ENCODE peak calls at places on chromosomes 3 and 15, in six cellular contexts. J, Y, L, F, Q and G are unnamed samples.

GRCh38 chr3:17125738-17126137 is 241.0 kb downstream of the PLCL2 start:
- DNase-seq in Q (no peak), L (no peak), Y (no peak), J (no peak), F (no peak), G (no peak)

GRCh38 chr3:122578110-122578740 is 775 bp downstream of the PARP15 start:
- DNase-seq in F (no peak), L (no peak), Q (no peak), J (no peak), Y (no peak), G (no peak)

GRCh38 chr15:22887157-22887951 is 48.9 kb downstream of the NIPA2 start:
- DNase-seq in Y (no peak), Q (peak), J (no peak), F (no peak), L (no peak), G (no peak)

GRCh38 chr3:152356870-152357276 is 88.1 kb downstream of the MBNL1 start:
- DNase-seq in L (no peak), Q (no peak), Y (no peak), F (no peak), J (no peak), G (no peak)

GRCh38 chr3:98801042-98801747 is 38.1 kb downstream of the ST3GAL6 start:
- DNase-seq in L (no peak), J (no peak), F (no peak), Y (no peak), Q (no peak), G (no peak)

GRCh38 chr15:62958944-62959343 is 83.6 kb upstream of the TPM1 start:
- DNase-seq in Y (no peak), J (no peak), L (no peak), F (no peak), Q (no peak), G (no peak)

GRCh38 chr3:130850044-130850797 is 43.7 kb upstream of the ATP2C1 start:
- DNase-seq in L (no peak), Q (no peak), F (no peak), Y (no peak), J (no peak), G (peak)

GRCh38 chr3:12470111-12470510 is 14.2 kb upstream of the TSEN2 start:
- DNase-seq in L (no peak), F (no peak), Y (no peak), Q (no peak), J (no peak), G (no peak)

GRCh38 chr3:189947948-189948723 is 172.6 kb downstream of the P3H2 start:
- DNase-seq in J (no peak), Y (no peak), F (peak), L (no peak), Q (no peak), G (peak)

GRCh38 chr3:9676780-9677179 is 26.9 kb upstream of the CPNE9 start:
- DNase-seq in F (no peak), Q (no peak), J (no peak), L (no peak), Y (no peak), G (no peak)

DNA sequence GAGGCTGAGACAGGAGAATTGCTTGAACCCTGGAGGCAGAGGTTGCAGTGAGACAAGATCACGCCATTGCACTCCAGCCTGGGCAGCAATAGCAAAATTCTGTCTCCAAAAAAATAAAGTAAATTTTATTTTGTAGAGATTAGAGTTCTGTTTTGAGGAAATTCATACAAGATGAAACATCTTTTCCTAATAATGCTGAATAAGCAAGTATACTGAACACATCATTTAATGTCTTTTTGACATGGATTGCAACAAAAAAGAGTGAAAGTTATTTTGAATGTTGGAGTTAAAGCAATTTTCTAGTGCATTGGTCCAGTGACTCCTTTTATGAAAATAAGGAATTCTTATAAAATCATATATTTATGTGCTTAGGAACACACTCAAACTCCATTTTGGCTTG is 20.5 kb downstream of the LCTL start:
- DNase-seq in J (no peak), Y (no peak), L (no peak), F (no peak), Q (no peak), G (no peak)
- H3K4me3 ChIP-seq in J (no peak), Y (no peak), L (no peak), F (no peak), Q (no peak), G (no peak)

GRCh38 chr3:64443553-64444331 is 218.5 kb upstream of the PRICKLE2 start:
- DNase-seq in J (no peak), Y (no peak), L (no peak), F (no peak), Q (no peak), G (no peak)
- H3K4me3 ChIP-seq in J (peak), Y (peak), L (no peak), F (no peak), Q (no peak), G (no peak)

GRCh38 chr3:132435911-132436425 is 18.7 kb downstream of the DNAJC13 start:
- DNase-seq in L (no peak), J (no peak), Q (no peak), F (no peak), Y (no peak), G (no peak)

GRCh38 chr3:132432639-132433038 is 15.3 kb downstream of the DNAJC13 start:
- DNase-seq in J (no peak), F (no peak), L (no peak), Q (no peak), Y (no peak), G (peak)

GRCh38 chr3:132435239-132435910 is 18.1 kb downstream of the DNAJC13 start:
- DNase-seq in J (no peak), Y (no peak), F (no peak), Q (no peak), L (no peak), G (no peak)

DNA sequence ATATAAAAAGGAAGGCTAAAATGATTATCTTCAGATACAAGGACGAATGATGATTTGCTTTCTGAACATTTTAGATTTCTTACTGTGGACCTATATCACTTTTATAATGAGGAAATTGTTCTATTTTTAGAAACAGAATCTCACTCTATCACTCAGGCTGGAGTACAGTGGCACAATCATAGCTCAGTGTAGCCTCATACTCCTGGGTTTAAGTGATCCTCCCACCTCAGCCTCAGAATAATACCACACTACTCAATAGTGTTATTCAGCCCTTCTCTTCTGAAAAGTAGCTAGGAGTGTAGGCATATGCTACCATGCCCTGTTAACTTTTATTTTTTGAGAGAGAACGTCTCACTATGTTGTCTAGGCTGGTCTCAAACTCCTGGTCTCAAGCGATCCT is 15.8 kb downstream of the DNAJC13 start:
- DNase-seq in Y (no peak), L (no peak), Q (no peak), F (no peak), J (no peak), G (no peak)
- H3K4me3 ChIP-seq in Y (no peak), L (no peak), Q (no peak), F (no peak), J (no peak), G (no peak)

GRCh38 chr15:98596131-98596530 is 52.2 kb upstream of the IGF1R start:
- DNase-seq in L (no peak), J (no peak), Q (no peak), F (no peak), Y (no peak), G (no peak)

GRCh38 chr15:98596885-98597343 is 51.4 kb upstream of the IGF1R start:
- DNase-seq in Q (no peak), J (no peak), F (no peak), L (no peak), Y (no peak), G (no peak)

GRCh38 chr15:98599911-98600685 is 48.2 kb upstream of the IGF1R start:
- DNase-seq in Q (peak), J (peak), L (peak), Y (peak), F (peak), G (no peak)

GRCh38 chr15:98592136-98592535 is 56.2 kb upstream of the IGF1R start:
- DNase-seq in Y (no peak), Q (no peak), F (no peak), J (no peak), L (no peak), G (no peak)

DNA sequence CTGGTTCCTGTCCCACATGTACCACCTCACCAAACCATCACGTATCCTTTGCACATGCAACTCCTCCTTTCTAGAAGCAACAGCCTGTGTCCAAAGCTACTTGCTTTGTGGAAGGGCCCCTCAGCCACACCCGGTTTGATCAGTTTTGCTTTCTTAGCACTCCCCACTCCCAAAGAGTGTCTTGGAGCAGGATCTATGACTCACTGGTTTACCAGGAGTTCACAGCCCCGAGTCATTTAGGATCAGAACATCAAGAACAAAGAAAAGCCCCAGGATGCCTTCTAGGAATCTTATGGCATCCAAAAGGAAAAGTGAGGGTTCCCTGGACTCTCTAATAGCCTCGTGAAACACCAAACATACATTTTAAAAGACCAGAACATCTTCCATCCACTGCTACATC is 50.7 kb upstream of the IGF1R start:
- DNase-seq in L (no peak), Q (no peak), Y (no peak), F (no peak), J (no peak), G (no peak)
- H3K4me3 ChIP-seq in L (no peak), Q (no peak), Y (no peak), F (no peak), J (no peak), G (no peak)

DNA sequence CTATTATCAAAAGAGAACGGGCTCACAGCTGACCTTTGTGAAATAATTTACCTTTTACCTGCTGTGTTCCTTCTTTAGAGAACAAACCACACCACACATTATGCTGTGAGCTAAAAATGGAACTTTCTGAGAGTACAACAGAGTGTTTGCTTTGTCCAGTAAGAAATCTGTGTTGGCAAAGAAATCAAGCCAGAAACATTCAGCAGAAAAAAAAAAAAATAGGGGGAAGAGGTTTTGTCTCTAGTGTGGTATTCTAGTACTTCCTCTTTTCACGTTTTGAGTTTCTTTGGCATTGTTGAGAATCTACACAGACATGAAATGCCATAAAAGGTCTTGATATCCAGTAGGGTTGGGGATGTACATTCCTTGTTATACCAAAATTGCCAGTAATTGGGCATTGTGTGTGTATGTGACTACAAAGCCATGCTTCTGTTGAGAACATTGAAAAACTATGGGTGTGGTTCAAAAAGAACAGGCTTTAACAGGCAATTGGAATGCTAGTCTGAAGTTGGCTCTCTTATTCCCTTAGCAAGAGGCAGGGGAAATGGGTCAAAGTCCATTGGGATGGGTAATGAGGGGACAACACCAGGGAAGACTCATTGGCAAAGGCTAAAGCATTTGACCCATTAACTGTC is 273.5 kb downstream of the NEK10 start:
- DNase-seq in F (no peak), Y (no peak), L (no peak), J (no peak), Q (no peak), G (no peak)
- H3K4me3 ChIP-seq in F (no peak), Y (no peak), L (no peak), J (no peak), Q (no peak), G (no peak)

GRCh38 chr3:42152193-42152592 is 61.0 kb downstream of the TRAK1 start:
- DNase-seq in Y (no peak), L (no peak), J (no peak), F (no peak), Q (no peak), G (no peak)
- H3K4me3 ChIP-seq in Y (no peak), L (no peak), J (no peak), F (no peak), Q (no peak), G (no peak)

DNA sequence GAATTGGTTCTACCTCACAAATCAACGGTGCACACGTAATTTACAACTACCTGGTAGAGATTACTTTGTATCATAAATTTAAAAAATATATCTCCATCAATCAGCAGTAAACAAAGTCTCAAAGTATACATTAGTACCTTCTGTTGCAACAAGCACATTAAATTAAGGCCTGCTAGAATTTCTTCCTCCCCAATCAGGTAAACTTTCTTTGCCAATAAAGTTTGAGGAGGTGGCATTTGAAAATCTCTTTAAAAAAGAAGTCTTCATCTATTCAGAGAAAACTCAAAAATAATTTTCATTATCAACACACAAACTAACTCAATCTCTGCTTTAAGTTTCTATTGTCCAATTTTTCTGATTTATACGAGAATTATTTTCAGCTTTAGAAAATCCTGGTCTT is 4.4 kb downstream of the CCNL1 start:
- DNase-seq in J (no peak), F (no peak), L (no peak), Y (no peak), Q (no peak), G (no peak)
- H3K4me3 ChIP-seq in J (peak), F (peak), L (no peak), Y (peak), Q (peak), G (no peak)

DNA sequence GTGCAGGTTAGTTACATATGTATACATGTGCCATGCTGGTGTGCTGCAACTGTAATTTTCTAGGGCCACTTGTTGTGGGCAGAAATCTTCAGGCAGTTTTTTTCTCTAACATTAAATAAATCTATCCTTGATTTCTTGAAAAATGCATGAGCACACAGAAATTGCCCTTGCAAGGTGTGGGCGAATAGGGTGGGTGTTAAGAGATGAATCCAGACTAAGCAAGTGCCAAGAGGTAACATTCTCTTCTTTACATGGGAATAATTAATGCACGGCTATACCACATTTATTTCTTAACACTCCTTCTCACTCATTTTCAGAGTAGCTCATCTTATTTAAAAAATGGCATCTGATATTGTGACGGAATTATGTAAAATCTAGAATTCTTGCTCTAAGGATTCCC is 719.6 kb downstream of the AGBL1 start:
- DNase-seq in J (no peak), L (no peak), Q (no peak), F (no peak), Y (no peak), G (no peak)
- H3K4me3 ChIP-seq in J (no peak), L (no peak), Q (no peak), F (no peak), Y (no peak), G (no peak)